ENCODE peak calls at places on chromosome 21, in five cellular contexts. L, X, A, U and Y are unnamed samples.
A peak's percentile ranks its signal among the peaks of the same experiment; 100 is the strongest.

GRCh38 chr21:32245971-32246370 is 32.9 kb downstream of the MIS18A start:
- DNase-seq in L (no peak), X (no peak), A (no peak), U (no peak), Y (no peak)

GRCh38 chr21:27759091-27759659 is 792.3 kb upstream of the ADAMTS5 start:
- DNase-seq in L (peak; percentile 54), X (no peak), A (peak; percentile 34), U (no peak), Y (no peak)

GRCh38 chr21:16908087-16908486 is 604.8 kb upstream of the CXADR start:
- DNase-seq in L (no peak), X (no peak), A (peak; percentile 22), U (no peak), Y (no peak)

GRCh38 chr21:26077523-26077922 is 93.0 kb downstream of the APP start:
- DNase-seq in L (no peak), X (no peak), A (no peak), U (no peak), Y (no peak)

GRCh38 chr21:25999935-26000582 is 170.5 kb downstream of the APP start:
- DNase-seq in L (peak; percentile 44), X (no peak), A (no peak), U (no peak), Y (no peak)

GRCh38 chr21:31444061-31444460 is 100.0 kb upstream of the TIAM1 start:
- DNase-seq in L (no peak), X (no peak), A (peak; percentile 83), U (no peak), Y (no peak)

GRCh38 chr21:37665230-37666024 is 250.8 kb downstream of the KCNJ6 start:
- DNase-seq in L (no peak), X (peak; percentile 87), A (peak; percentile 36), U (no peak), Y (no peak)

GRCh38 chr21:26554365-26554764 is 18.7 kb downstream of the CYYR1 start:
- DNase-seq in L (no peak), X (no peak), A (no peak), U (no peak), Y (no peak)

GRCh38 chr21:36429672-36430546 is 44.7 kb downstream of the CHAF1B start:
- DNase-seq in L (peak; percentile 79), X (peak; percentile 100), A (peak; percentile 100), U (peak; percentile 92), Y (peak; percentile 97)

GRCh38 chr21:37863842-37864241 is 52.4 kb downstream of the KCNJ6 start:
- DNase-seq in L (no peak), X (no peak), A (no peak), U (no peak), Y (peak; percentile 87)

GRCh38 chr21:39196838-39197237 is 13.6 kb upstream of the PSMG1 start:
- DNase-seq in L (no peak), X (no peak), A (no peak), U (no peak), Y (no peak)

GRCh38 chr21:28099296-28099695 is 893.4 kb downstream of the LTN1 start:
- DNase-seq in L (no peak), X (no peak), A (no peak), U (no peak), Y (peak; percentile 23)

GRCh38 chr21:26377111-26377694 is 195.9 kb downstream of the CYYR1 start:
- DNase-seq in L (no peak), X (no peak), A (peak; percentile 2), U (no peak), Y (no peak)

GRCh38 chr21:19541612-19542011 is 1138.0 kb upstream of the TMPRSS15 start:
- DNase-seq in L (no peak), X (no peak), A (no peak), U (no peak), Y (no peak)

GRCh38 chr21:25624511-25624910 is 14.5 kb upstream of the JAM2 start:
- DNase-seq in L (no peak), X (no peak), A (no peak), U (no peak), Y (no peak)

GRCh38 chr21:31696424-31696823 is 35.5 kb downstream of the SCAF4 start:
- DNase-seq in L (no peak), X (no peak), A (no peak), U (no peak), Y (no peak)

GRCh38 chr21:31921079-31921478 is 48.3 kb downstream of the HUNK start:
- DNase-seq in L (no peak), X (no peak), A (peak; percentile 77), U (no peak), Y (no peak)

GRCh38 chr21:37073417-37074194 is 552 bp downstream of the TTC3 start:
- DNase-seq in L (no peak), X (peak; percentile 52), A (peak; percentile 75), U (peak; percentile 57), Y (peak; percentile 46)

GRCh38 chr21:32065654-32066053 is 192.8 kb downstream of the HUNK start:
- DNase-seq in L (no peak), X (no peak), A (no peak), U (no peak), Y (no peak)

GRCh38 chr21:28132713-28133112 is 860.0 kb downstream of the LTN1 start:
- DNase-seq in L (no peak), X (no peak), A (no peak), U (no peak), Y (no peak)

DNA sequence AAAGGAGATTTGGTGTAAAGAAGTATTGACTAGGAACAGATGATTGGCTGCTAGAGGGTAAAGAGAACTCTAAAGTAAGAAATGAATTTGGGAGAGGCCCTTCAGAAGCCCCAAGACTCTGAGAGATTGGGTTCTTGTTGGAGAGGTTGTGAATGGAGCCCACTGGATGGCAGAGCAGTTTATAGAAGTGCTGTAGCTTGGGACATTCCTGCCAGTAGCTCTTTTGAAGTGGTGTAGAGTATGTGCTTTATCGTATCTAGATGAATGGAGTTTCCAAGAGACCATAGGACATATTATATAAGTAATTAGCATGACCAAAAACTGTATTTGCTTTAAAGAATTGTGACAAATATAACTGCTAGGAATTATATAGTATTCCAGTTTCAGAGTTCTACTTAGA is 21.3 kb downstream of the USP25 start:
- DNase-seq in L (no peak), X (no peak), A (no peak), U (no peak), Y (no peak)
- TF ChIP-seq EZH2 in L (no peak), X (no peak), A (no peak), U (no peak), Y (no peak)

GRCh38 chr21:41536827-41537103 is 28.8 kb upstream of the TMPRSS2 start:
- DNase-seq in L (no peak), X (no peak), A (no peak), U (no peak), Y (no peak)
- H3K4me2 ChIP-seq in L (no peak overlapping the region), X (no peak overlapping the region), A (no peak overlapping the region), U (no peak overlapping the region), Y (no peak overlapping the region)

DNA sequence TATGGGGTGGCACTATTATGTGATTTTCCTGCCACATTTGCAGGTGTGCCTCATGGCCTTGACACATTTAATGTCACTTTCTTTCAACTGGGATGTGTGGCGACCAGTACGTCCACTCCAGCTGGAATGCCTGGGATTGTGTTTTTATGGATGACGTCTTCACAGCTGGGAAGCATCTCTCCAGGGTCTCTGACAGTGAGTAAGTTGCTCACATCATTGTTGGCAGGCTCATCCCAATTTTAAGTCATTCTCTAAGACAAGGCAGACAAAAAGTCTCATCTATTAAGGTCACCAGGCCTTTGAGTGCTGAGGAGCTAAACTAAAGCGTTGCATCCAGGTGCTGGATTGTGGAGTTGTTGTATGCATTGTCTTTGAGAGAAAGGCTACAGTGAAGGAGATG is 43.3 kb downstream of the RUNX1 start:
- DNase-seq in L (no peak), X (no peak), A (no peak), U (no peak), Y (no peak)
- TF ChIP-seq EZH2 in L (no peak), X (no peak), A (no peak), U (no peak), Y (no peak)

DNA sequence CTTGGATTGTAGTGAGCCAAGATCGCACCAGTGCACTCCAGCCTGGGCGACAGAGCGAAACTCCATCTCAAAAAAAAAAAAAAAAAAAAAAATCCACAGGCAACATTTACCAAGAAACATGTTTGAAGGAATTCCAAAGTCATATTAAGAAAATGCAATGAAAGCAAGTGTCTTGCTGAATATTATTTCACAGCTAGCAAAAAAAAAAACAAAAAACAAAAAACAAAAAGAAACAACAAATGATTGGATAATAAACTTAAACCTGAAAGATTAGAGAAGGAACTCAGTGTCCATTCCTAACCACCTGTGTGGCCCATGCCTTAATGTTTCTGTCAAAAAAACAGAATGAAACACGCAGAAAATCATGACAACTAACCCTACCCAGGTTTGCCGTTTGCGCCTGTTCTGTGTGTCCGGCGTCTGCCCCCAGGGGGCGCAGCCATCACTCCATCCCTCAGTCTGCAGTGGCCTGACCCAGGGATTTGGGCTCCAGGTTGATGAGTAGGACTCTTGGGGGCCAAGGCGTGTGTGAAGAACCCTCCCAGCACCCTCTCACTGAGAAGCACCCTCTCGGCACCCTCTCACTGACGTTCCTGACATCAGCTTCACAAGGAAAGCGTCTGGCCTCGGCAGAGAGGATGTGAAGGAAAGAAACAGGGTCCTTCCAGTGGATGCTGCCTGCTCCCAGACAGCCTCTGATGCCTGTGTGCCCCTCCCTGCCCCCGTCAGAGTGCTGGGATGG is 19.2 kb upstream of the PTTG1IP start:
- DNase-seq in L (peak; percentile 81), X (peak; percentile 54), A (peak; percentile 71), U (peak; percentile 81), Y (no peak)
- H3K4me2 ChIP-seq in L (no peak overlapping the region), X (no peak overlapping the region), A (no peak overlapping the region), U (no peak overlapping the region), Y (no peak overlapping the region)

GRCh38 chr21:33327792-33328433 is 3.1 kb downstream of the IFNAR1 start:
- DNase-seq in L (no peak), X (no peak), A (no peak), U (no peak), Y (no peak)

GRCh38 chr21:33327326-33327725 is 2.6 kb downstream of the IFNAR1 start:
- DNase-seq in L (no peak), X (no peak), A (no peak), U (no peak), Y (no peak)

GRCh38 chr21:33325222-33326067 is 675 bp downstream of the IFNAR1 start:
- DNase-seq in L (peak; percentile 24), X (peak; percentile 76), A (peak; percentile 90), U (no peak), Y (peak; percentile 67)

DNA sequence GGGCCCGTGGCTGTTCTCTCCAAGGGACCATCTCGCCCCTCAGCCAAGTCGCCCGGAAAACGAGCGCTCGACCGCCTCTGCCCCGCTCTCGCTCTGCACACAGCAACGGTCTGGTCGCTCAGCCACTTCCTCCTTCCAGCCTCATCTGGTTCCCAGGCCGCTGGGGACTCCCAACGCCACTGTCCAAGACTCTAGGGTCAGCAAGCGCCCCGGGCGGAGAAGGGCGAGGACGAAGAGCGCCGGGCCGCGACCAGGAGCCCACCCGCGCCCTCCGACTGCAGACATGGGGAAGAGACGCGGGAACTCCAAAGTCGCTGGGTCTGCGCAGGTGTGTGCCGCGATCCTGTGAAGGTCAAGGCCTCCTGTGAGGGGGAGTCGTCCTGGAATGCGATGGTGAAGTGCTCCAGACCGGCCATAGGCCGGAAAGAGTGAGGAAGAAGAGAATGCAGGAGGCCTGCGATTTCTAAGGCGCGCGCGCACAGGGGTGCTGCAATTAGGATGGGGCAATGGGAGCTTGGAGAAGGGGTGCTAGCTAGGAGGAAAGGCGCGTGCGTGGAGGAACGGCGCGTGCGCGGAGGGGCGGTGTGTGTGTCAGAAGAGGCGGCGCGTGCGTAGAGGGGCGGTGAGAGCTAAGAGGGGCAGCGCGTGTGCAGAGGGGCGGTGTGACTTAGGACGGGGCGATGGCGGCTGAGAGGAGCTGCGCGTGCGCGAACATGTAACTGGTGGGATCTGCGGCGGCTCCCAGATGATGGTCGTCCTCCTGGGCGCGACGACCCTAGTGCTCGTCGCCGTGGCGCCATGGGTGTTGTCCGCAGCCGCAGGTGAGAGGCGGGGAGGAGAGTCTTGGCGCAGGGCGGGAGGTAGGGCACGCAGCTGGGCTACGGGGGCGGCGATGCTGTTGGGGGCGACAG is at the start of gene IFNAR1:
- DNase-seq in L (peak; percentile 99), X (peak; percentile 98), A (peak; percentile 100), U (peak; percentile 99), Y (peak; percentile 96)
- TF ChIP-seq EZH2 in L (no peak), X (no peak), A (no peak), U (no peak), Y (no peak)